ENCODE peak calls at places on chromosomes 2 and 18, in four cellular contexts. E is HepG2, K is GM12878, X is K562. H is an unnamed sample.

GRCh38 chr2:223599646-223600009 is 2.5 kb downstream of the SCG2 start:
- DNase-seq in X (no peak), E (no peak), K (no peak), H (no peak)

GRCh38 chr2:199100326-199101110 is 357.2 kb downstream of the SATB2 start:
- DNase-seq in E (no peak), K (no peak), X (no peak), H (no peak)

GRCh38 chr18:31429623-31430022 is 17.9 kb upstream of the DSG3 start:
- DNase-seq in X (no peak), E (no peak), K (no peak), H (peak)

GRCh38 chr18:54192415-54192814 is 32.1 kb downstream of the MBD2 start:
- DNase-seq in E (no peak), K (no peak), X (no peak), H (no peak)

GRCh38 chr2:75199428-75200011 is at the start of gene TACR1:
- DNase-seq in X (peak), K (peak), E (peak), H (peak)

GRCh38 chr18:46712406-46712805 is 44.4 kb downstream of the ST8SIA5 start:
- DNase-seq in X (no peak), E (no peak), K (no peak), H (no peak)

GRCh38 chr18:12278153-12278764 is 24.1 kb downstream of the CIDEA start:
- DNase-seq in K (no peak), X (no peak), E (no peak), H (no peak)

GRCh38 chr2:88082781-88083180 is 15.2 kb downstream of the SMYD1 start:
- DNase-seq in X (no peak), K (no peak), E (no peak), H (no peak)

GRCh38 chr2:44748-45341 is 1.5 kb downstream of the FAM110C start:
- DNase-seq in K (no peak), E (no peak), X (no peak), H (no peak)

GRCh38 chr2:224284134-224284946 is 117.6 kb downstream of the FAM124B start:
- DNase-seq in E (peak), X (peak), K (no peak), H (peak)

GRCh38 chr18:49510393-49511115 is 23.5 kb upstream of the C18orf32 start:
- DNase-seq in K (no peak), E (no peak), X (peak), H (peak)

GRCh38 chr2:199395311-199395710 is 62.4 kb downstream of the SATB2 start:
- DNase-seq in X (no peak), E (no peak), K (no peak), H (no peak)

GRCh38 chr2:152743004-152743403 is 24.6 kb downstream of the ARL6IP6 start:
- DNase-seq in E (peak), K (no peak), X (peak), H (peak)

GRCh38 chr2:223943561-223944008 is 1.6 kb downstream of the WDFY1 start:
- DNase-seq in K (no peak), E (peak), X (no peak), H (peak)

GRCh38 chr2:66390811-66391210 is 44.1 kb upstream of the MEIS1 start:
- DNase-seq in E (no peak), X (no peak), K (no peak), H (no peak)

GRCh38 chr2:26970928-26971627 is 641 bp downstream of the MAPRE3 start:
- DNase-seq in X (peak), K (no peak), E (no peak), H (no peak)

GRCh38 chr18:4961121-4961909 is 235.7 kb downstream of the AKAIN1 start:
- DNase-seq in E (no peak), K (no peak), X (no peak), H (no peak)

GRCh38 chr18:25345432-25345831 is 6.5 kb downstream of the ZNF521 start:
- DNase-seq in X (no peak), E (no peak), K (no peak), H (no peak)

GRCh38 chr18:58908006-58908405 is 43.3 kb downstream of the ZNF532 start:
- DNase-seq in E (no peak), X (no peak), K (no peak), H (no peak)

GRCh38 chr2:102155703-102156515 is 13.4 kb downstream of the IL1R1 start:
- DNase-seq in E (peak), K (no peak), X (no peak), H (no peak)

GRCh38 chr2:98281607-98282006 is 64.6 kb upstream of the CNGA3 start:
- DNase-seq in K (no peak), E (no peak), X (no peak), H (no peak)

GRCh38 chr18:62590799-62591640 is 68.2 kb downstream of the ZCCHC2 start:
- DNase-seq in K (no peak), E (no peak), X (no peak), H (no peak)

GRCh38 chr2:14358774-14359173 is 273.7 kb upstream of the LRATD1 start:
- DNase-seq in E (no peak), K (no peak), X (no peak), H (no peak)

GRCh38 chr2:68320118-68320641 is 431 bp upstream of the CNRIP1 start:
- DNase-seq in X (peak), K (no peak), E (no peak), H (no peak)

GRCh38 chr2:232633413-232634318 is at the start of gene EFHD1:
- DNase-seq in E (no peak), K (no peak), X (peak), H (peak)

GRCh38 chr2:84855730-84856129 is 25.2 kb downstream of the TRABD2A start:
- DNase-seq in K (no peak), E (no peak), X (no peak), H (no peak)

GRCh38 chr2:26411419-26411818 is 9.7 kb downstream of the DRC1 start:
- DNase-seq in X (no peak), E (no peak), K (no peak), H (no peak)

DNA sequence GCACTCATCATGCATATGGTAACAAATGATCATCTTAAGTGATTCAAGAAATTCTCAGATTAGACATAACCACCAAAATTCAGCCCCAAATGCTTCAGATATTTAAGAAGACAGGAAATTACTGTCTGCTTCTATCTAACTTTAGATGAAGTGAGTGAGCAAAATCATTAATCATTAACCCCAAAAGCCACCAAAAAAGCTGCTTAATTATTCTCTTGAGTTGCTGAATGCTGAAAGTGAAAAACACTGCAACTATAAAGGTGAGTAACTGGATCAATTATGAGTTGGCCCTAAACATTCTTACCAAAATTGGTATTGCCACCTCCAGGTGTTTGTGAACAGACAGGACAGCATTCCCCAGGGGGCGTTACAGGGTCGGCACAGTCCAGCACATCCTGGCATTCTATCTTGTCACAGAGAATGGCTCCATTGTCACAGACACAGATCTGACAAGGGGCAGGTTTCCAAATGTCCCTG is 69.6 kb downstream of the COL5A2 start:
- DNase-seq in E (peak), X (no peak), K (peak), H (no peak)
- TF ChIP-seq SMC3 in E (no peak), X (no peak), K (no peak), H (no peak)

GRCh38 chr18:36828157-36828629 is 609 bp downstream of the TPGS2 start:
- DNase-seq in K (no peak), E (peak), X (no peak), H (no peak)
- TF ChIP-seq MYC in K (no peak), E (no peak), X (no peak), H (no peak)

DNA sequence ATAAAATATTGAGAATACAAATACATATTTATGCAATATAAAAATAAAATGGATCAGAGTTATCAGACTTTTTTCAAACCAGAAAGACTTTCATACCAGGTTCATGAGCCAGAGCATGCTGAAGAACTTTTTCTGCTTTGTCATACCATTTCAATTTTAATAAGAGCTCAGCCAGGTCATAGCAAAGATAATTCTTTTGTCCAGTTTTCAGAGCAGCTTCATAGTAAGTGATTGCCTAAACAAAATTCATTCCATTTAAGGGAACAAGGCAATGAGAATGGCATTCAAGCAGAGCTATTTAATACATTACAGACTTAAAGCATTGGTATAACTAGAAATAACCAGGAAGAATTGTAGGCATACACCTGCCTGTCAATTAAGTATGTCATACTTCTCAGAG is 42.3 kb downstream of the TTC21B start:
- DNase-seq in X (no peak), K (no peak), E (no peak), H (no peak)
- TF ChIP-seq SMC3 in X (no peak), K (no peak), E (no peak), H (no peak)

GRCh38 chr18:78295271-78295670 is 684.3 kb upstream of the SALL3 start:
- DNase-seq in E (no peak), X (no peak), K (no peak), H (no peak)
- TF ChIP-seq MYC in E (no peak), X (no peak), K (no peak), H (no peak)

H was measured in A549.